ENCODE peak calls at places on chromosomes 3 and 15, in four cellular contexts. J is AG04450, S is AG10803, H is mesendoderm. N is an unnamed sample.

GRCh38 chr3:54731697-54732445 is 196.0 kb downstream of the LRTM1 start:
- DNase-seq in S (peak), J (no peak), H (no peak), N (no peak)

GRCh38 chr3:41519746-41520145 is 320.4 kb downstream of the CTNNB1 start:
- DNase-seq in H (no peak), S (peak), J (no peak), N (no peak)

GRCh38 chr15:31338318-31338878 is 11.8 kb downstream of the KLF13 start:
- DNase-seq in S (no peak), H (no peak), J (no peak), N (peak)

GRCh38 chr3:71194785-71195184 is 388.7 kb downstream of the FOXP1 start:
- DNase-seq in J (no peak), H (peak), S (no peak), N (no peak)

GRCh38 chr3:116148881-116149530 is 296.3 kb downstream of the LSAMP start:
- DNase-seq in J (no peak), S (no peak), H (peak), N (no peak)

GRCh38 chr3:33360136-33360825 is 79.9 kb downstream of the UBP1 start:
- DNase-seq in J (no peak), S (peak), H (no peak), N (peak)

GRCh38 chr15:95682129-95682528 is 648.4 kb upstream of the NR2F2 start:
- DNase-seq in H (no peak), S (no peak), J (no peak), N (no peak)

GRCh38 chr3:108462899-108463298 is 47.5 kb downstream of the MYH15 start:
- DNase-seq in H (no peak), J (no peak), S (peak), N (peak)

GRCh38 chr3:15055019-15055557 is 10.0 kb downstream of the MRPS25 start:
- DNase-seq in H (no peak), S (peak), J (no peak), N (no peak)

GRCh38 chr3:160040181-160040580 is 51.5 kb downstream of the IL12A start:
- DNase-seq in H (no peak), J (no peak), S (no peak), N (no peak)

GRCh38 chr3:48077835-48078234 is 61.6 kb upstream of the MAP4 start:
- DNase-seq in H (no peak), S (peak), J (no peak), N (peak)

GRCh38 chr15:59313703-59314332 is 58.9 kb downstream of the MYO1E start:
- DNase-seq in H (no peak), S (no peak), J (no peak), N (peak)

GRCh38 chr3:11768604-11769003 is 78.1 kb downstream of the TAMM41 start:
- DNase-seq in H (no peak), J (no peak), S (no peak), N (no peak)

GRCh38 chr3:112446343-112446742 is 52.9 kb downstream of the BTLA start:
- DNase-seq in J (no peak), S (peak), H (peak), N (peak)

GRCh38 chr15:72680931-72681330 is 5.1 kb downstream of the HIGD2B start:
- DNase-seq in H (no peak), J (no peak), S (no peak), N (no peak)

GRCh38 chr3:25648925-25649828 is 15.5 kb downstream of the TOP2B start:
- DNase-seq in S (no peak), H (no peak), J (no peak), N (no peak)

GRCh38 chr15:70050447-70050846 is 47.3 kb downstream of the TLE3 start:
- DNase-seq in J (no peak), S (no peak), H (no peak), N (no peak)

GRCh38 chr3:49493901-49494300 is 23.8 kb downstream of the DAG1 start:
- DNase-seq in J (no peak), S (peak), H (no peak), N (peak)

GRCh38 chr15:64460737-64461576 is 579 bp downstream of the ZNF609 start:
- DNase-seq in H (peak), S (peak), J (peak), N (peak)

GRCh38 chr3:103077910-103078309 is 643.1 kb downstream of the ZPLD1 start:
- DNase-seq in J (no peak), H (no peak), S (no peak), N (no peak)

GRCh38 chr3:10563396-10563795 is 58.0 kb upstream of the ATP2B2 start:
- DNase-seq in H (no peak), S (no peak), J (no peak), N (no peak)

GRCh38 chr3:139113766-139114165 is 69.1 kb upstream of the PRR23C start:
- DNase-seq in H (peak), J (no peak), S (no peak), N (no peak)

GRCh38 chr15:92617197-92618037 is 38.2 kb downstream of the FAM174B start:
- DNase-seq in J (peak), S (peak), H (peak), N (peak)

GRCh38 chr3:158106773-158107461 is 697 bp upstream of the SHOX2 start:
- DNase-seq in J (no peak), H (peak), S (peak), N (no peak)

GRCh38 chr3:55608266-55608937 is 121.3 kb upstream of the WNT5A start:
- DNase-seq in S (no peak), J (no peak), H (no peak), N (no peak)

GRCh38 chr3:58062469-58062868 is 54.2 kb downstream of the FLNB start:
- DNase-seq in H (no peak), S (peak), J (no peak), N (peak)

GRCh38 chr3:159818399-159818798 is 170.2 kb upstream of the IL12A start:
- DNase-seq in J (no peak), S (no peak), H (peak), N (no peak)

GRCh38 chr3:72657666-72658065 is 190.6 kb downstream of the SHQ1 start:
- DNase-seq in S (no peak), H (no peak), J (no peak), N (no peak)

GRCh38 chr15:94749848-94750617 is 518.7 kb downstream of the MCTP2 start:
- DNase-seq in H (no peak), J (peak), S (no peak), N (no peak)

GRCh38 chr3:59710556-59710953 is 660.7 kb upstream of the CFAP20DC start:
- DNase-seq in S (no peak), H (no peak), J (no peak), N (no peak)

GRCh38 chr3:172370434-172370833 is 77.8 kb downstream of the GHSR start:
- DNase-seq in J (no peak), S (no peak), H (no peak), N (no peak)

GRCh38 chr3:141436180-141436579 is 50.6 kb upstream of the RASA2 start:
- DNase-seq in J (no peak), S (no peak), H (no peak), N (no peak)

GRCh38 chr3:141431411-141432378 is 55.1 kb upstream of the RASA2 start:
- DNase-seq in H (no peak), J (no peak), S (no peak), N (peak)

GRCh38 chr3:141434255-141434654 is 52.6 kb upstream of the RASA2 start:
- DNase-seq in S (no peak), H (no peak), J (no peak), N (no peak)

GRCh38 chr3:141430326-141430725 is 56.5 kb upstream of the RASA2 start:
- DNase-seq in S (no peak), H (no peak), J (no peak), N (no peak)

DNA sequence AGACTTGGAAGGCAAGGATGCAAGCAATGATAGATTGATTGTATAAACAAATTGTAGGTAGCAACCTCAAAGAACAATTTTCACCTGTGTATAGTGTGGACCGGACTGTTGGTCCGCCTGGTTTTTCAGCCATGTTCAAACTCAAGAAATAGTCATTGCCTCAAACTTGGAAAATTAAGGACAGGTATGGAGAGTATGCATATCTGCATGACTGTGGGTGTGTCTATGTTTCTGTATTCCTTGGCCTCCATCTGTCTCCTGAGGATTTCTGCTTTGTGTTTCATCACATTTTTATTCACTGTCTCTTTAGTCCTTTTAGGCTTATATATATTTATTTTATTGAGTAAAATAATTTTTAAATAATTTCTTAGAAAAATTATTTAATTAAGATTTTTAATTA is 53.9 kb upstream of the RASA2 start:
- DNase-seq in S (no peak), J (no peak), H (no peak), N (no peak)
- H3K4me3 ChIP-seq in S (no peak), J (no peak), H (no peak), N (no peak)

DNA sequence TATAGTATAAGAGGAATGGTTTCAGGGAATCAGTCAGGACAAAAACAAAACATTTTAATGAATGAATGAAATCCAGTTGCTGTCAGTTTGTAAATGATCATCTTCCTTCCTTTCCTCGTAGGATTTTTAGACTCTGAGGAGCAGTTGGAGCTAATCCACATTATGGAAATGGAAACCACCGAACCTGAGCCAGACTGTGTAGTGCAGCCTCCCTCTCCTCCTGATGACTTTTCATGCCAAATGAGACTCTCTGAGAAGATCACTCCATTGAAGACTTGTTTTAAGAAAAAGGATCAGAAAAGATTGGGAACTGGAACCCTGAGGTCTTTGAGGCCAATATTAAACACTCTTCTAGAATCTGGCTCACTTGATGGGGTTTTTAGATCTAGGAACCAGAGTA is 3.1 kb downstream of the TIPARP start:
- DNase-seq in H (no peak), J (no peak), S (no peak), N (peak)
- H3K4me3 ChIP-seq in H (no peak), J (no peak), S (peak), N (peak)

GRCh38 chr15:100972975-100973350 is 53.8 kb downstream of the LRRK1 start:
- DNase-seq in H (peak), J (no peak), S (no peak), N (no peak)
- H3K4me3 ChIP-seq in H (no peak), J (peak), S (no peak), N (no peak)

GRCh38 chr3:177195242-177195940 is 1.9 kb downstream of the TBL1XR1 start:
- DNase-seq in H (peak), J (no peak), S (peak), N (peak)
- H3K4me3 ChIP-seq in H (peak), J (peak), S (peak), N (peak)

GRCh38 chr3:113844622-113845222 is 6.1 kb downstream of the GRAMD1C start:
- DNase-seq in S (peak), H (peak), J (no peak), N (peak)

GRCh38 chr3:113838631-113839209 is at the start of gene GRAMD1C:
- DNase-seq in H (peak), S (peak), J (peak), N (peak)

GRCh38 chr3:113834983-113835382 is 3.6 kb upstream of the GRAMD1C start:
- DNase-seq in H (no peak), J (no peak), S (peak), N (no peak)

DNA sequence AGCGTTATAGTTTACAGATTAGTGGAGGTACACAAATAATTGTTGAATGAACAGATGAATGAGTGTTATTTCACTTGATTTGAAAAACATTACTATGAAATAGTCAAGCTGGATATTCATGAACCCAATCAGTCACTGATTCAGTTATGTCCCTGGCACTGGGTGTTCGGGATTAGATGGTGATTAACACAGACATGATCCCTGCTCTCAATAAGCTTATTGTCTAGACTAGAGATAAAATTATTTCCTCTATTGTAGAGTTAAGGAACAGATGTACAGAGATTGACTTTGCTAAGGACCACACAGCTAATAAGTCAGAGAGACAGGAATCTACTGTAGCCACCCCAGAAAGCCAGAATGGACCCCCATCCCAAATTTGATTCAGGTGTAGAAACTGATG is 963 bp downstream of the GRAMD1C start:
- DNase-seq in H (no peak), S (no peak), J (no peak), N (no peak)
- H3K4me3 ChIP-seq in H (no peak), S (peak), J (peak), N (peak)

GRCh38 chr15:74845208-74845568 is 2.2 kb upstream of the ULK3 start:
- DNase-seq in H (no peak), J (no peak), S (no peak), N (no peak)

GRCh38 chr15:74842581-74843444 is at the start of gene ULK3:
- DNase-seq in H (peak), J (peak), S (peak), N (peak)

GRCh38 chr15:74843445-74843828 is 481 bp upstream of the ULK3 start:
- DNase-seq in S (no peak), J (no peak), H (no peak), N (no peak)

GRCh38 chr15:74844319-74845207 is 1.6 kb upstream of the ULK3 start:
- DNase-seq in S (no peak), H (no peak), J (no peak), N (no peak)

DNA sequence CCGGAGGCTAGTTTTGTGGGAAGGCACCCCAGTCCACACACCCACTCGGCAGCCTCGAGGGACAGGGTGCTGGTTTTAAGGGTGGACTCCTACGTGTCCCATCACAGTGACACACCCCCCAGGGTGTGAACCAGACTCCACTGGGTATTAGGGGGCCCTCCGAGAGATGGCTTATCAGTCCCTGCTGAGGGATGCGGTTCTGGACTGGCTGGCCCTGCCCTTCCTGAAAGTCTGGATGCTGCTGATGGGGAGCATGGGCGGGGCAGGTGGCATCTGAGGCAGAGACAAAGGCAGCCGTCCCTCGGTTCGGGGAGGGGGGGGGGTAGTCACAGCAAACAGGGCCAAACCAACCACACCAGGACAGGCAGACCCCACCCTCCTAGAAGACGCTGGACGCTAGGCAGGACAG is 939 bp upstream of the ULK3 start:
- DNase-seq in J (no peak), H (no peak), S (no peak), N (no peak)
- H3K4me3 ChIP-seq in J (no peak), H (no peak), S (no peak), N (no peak)

GRCh38 chr15:35888815-35889214 is 342.9 kb upstream of the DPH6 start:
- DNase-seq in H (no peak), S (no peak), J (no peak), N (peak)
- H3K4me3 ChIP-seq in H (no peak), S (no peak), J (no peak), N (no peak)

N was measured in fibroblast of the aortic adventitia.